ENCODE peak calls at places on chromosome 6, in ten cellular contexts. One of them, this sample, is unnamed.
A peak's percentile ranks its signal among the peaks of the same experiment; 100 is the strongest.

GRCh38 chr6:9543649-9544048 is 871.2 kb downstream of the TFAP2A start:
- DNase-seq in PC-3: no peak
- DNase-seq in endothelial cell: no peak
- DNase-seq in neural progenitor cell: no peak
- DNase-seq in ovary: no peak
- DNase-seq in left lung: no peak
- DNase-seq in brain microvascular endothelial cell: no peak
- DNase-seq in AG09309: no peak
- DNase-seq in activated B cell treated with CpG ODN at 0.5 μM for 24 hours: no peak
- DNase-seq in MM.1S: no peak
- DNase-seq in this sample: no peak

GRCh38 chr6:117908246-117909107 is 1.4 kb downstream of the SLC35F1 start:
- DNase-seq in left lung: peak; percentile 73
- DNase-seq in ovary: no peak
- DNase-seq in endothelial cell: peak; percentile 12
- DNase-seq in brain microvascular endothelial cell: no peak
- DNase-seq in activated B cell treated with CpG ODN at 0.5 μM for 24 hours: no peak
- DNase-seq in PC-3: no peak
- DNase-seq in neural progenitor cell: peak; percentile 52
- DNase-seq in MM.1S: no peak
- DNase-seq in AG09309: no peak
- DNase-seq in this sample: no peak

GRCh38 chr6:37838209-37838921 is 18.8 kb downstream of the ZFAND3 start:
- DNase-seq in ovary: no peak
- DNase-seq in brain microvascular endothelial cell: no peak
- DNase-seq in activated B cell treated with CpG ODN at 0.5 μM for 24 hours: no peak
- DNase-seq in MM.1S: no peak
- DNase-seq in AG09309: no peak
- DNase-seq in PC-3: no peak
- DNase-seq in neural progenitor cell: no peak
- DNase-seq in left lung: no peak
- DNase-seq in endothelial cell: no peak
- DNase-seq in this sample: no peak

GRCh38 chr6:139547082-139547776 is 172.8 kb upstream of the CITED2 start:
- DNase-seq in MM.1S: no peak
- DNase-seq in AG09309: no peak
- DNase-seq in ovary: no peak
- DNase-seq in left lung: no peak
- DNase-seq in endothelial cell: no peak
- DNase-seq in neural progenitor cell: no peak
- DNase-seq in activated B cell treated with CpG ODN at 0.5 μM for 24 hours: no peak
- DNase-seq in PC-3: no peak
- DNase-seq in brain microvascular endothelial cell: no peak
- DNase-seq in this sample: no peak

GRCh38 chr6:52595000-52595795 is 18.3 kb upstream of the TRAM2 start:
- DNase-seq in PC-3: peak; percentile 9
- DNase-seq in left lung: no peak
- DNase-seq in ovary: peak; percentile 59
- DNase-seq in brain microvascular endothelial cell: peak; percentile 94
- DNase-seq in AG09309: no peak
- DNase-seq in neural progenitor cell: peak; percentile 64
- DNase-seq in MM.1S: no peak
- DNase-seq in endothelial cell: no peak
- DNase-seq in activated B cell treated with CpG ODN at 0.5 μM for 24 hours: no peak
- DNase-seq in this sample: no peak

GRCh38 chr6:137363805-137364138 is 130.4 kb downstream of the OLIG3 start:
- DNase-seq in endothelial cell: no peak
- DNase-seq in left lung: no peak
- DNase-seq in AG09309: no peak
- DNase-seq in ovary: no peak
- DNase-seq in neural progenitor cell: no peak
- DNase-seq in activated B cell treated with CpG ODN at 0.5 μM for 24 hours: no peak
- DNase-seq in MM.1S: peak; percentile 64
- DNase-seq in brain microvascular endothelial cell: peak; percentile 11
- DNase-seq in PC-3: no peak
- DNase-seq in this sample: no peak

GRCh38 chr6:53043626-53044025 is 21.6 kb upstream of the FBXO9 start:
- DNase-seq in left lung: no peak
- DNase-seq in PC-3: peak; percentile 74
- DNase-seq in AG09309: no peak
- DNase-seq in brain microvascular endothelial cell: no peak
- DNase-seq in MM.1S: no peak
- DNase-seq in activated B cell treated with CpG ODN at 0.5 μM for 24 hours: no peak
- DNase-seq in endothelial cell: no peak
- DNase-seq in neural progenitor cell: peak; percentile 24
- DNase-seq in ovary: no peak
- DNase-seq in this sample: no peak

GRCh38 chr6:47303861-47304260 is 5.8 kb downstream of the TNFRSF21 start:
- DNase-seq in endothelial cell: no peak
- DNase-seq in AG09309: no peak
- DNase-seq in MM.1S: no peak
- DNase-seq in neural progenitor cell: no peak
- DNase-seq in ovary: no peak
- DNase-seq in PC-3: no peak
- DNase-seq in brain microvascular endothelial cell: no peak
- DNase-seq in left lung: no peak
- DNase-seq in activated B cell treated with CpG ODN at 0.5 μM for 24 hours: no peak
- DNase-seq in this sample: no peak

GRCh38 chr6:105015482-105015881 is 58.6 kb downstream of the LIN28B start:
- DNase-seq in endothelial cell: no peak
- DNase-seq in MM.1S: no peak
- DNase-seq in brain microvascular endothelial cell: no peak
- DNase-seq in AG09309: peak; percentile 46
- DNase-seq in neural progenitor cell: no peak
- DNase-seq in PC-3: peak; percentile 15
- DNase-seq in ovary: no peak
- DNase-seq in left lung: no peak
- DNase-seq in activated B cell treated with CpG ODN at 0.5 μM for 24 hours: no peak
- DNase-seq in this sample: no peak

GRCh38 chr6:63272397-63272796 is 47.4 kb downstream of the LGSN start:
- DNase-seq in activated B cell treated with CpG ODN at 0.5 μM for 24 hours: no peak
- DNase-seq in left lung: no peak
- DNase-seq in neural progenitor cell: peak; percentile 46
- DNase-seq in endothelial cell: no peak
- DNase-seq in PC-3: peak; percentile 48
- DNase-seq in brain microvascular endothelial cell: no peak
- DNase-seq in AG09309: no peak
- DNase-seq in ovary: no peak
- DNase-seq in MM.1S: peak; percentile 56
- DNase-seq in this sample: no peak
- TF ChIP-seq CTCF in activated B cell treated with CpG ODN at 0.5 μM for 24 hours: no peak
- TF ChIP-seq CTCF in left lung: no peak
- TF ChIP-seq CTCF in neural progenitor cell: peak; percentile 71
- TF ChIP-seq CTCF in endothelial cell: no peak
- TF ChIP-seq CTCF in PC-3: peak; percentile 58
- TF ChIP-seq CTCF in brain microvascular endothelial cell: no peak
- TF ChIP-seq CTCF in AG09309: peak; percentile 13
- TF ChIP-seq CTCF in ovary: no peak
- TF ChIP-seq CTCF in MM.1S: peak; percentile 45
- TF ChIP-seq CTCF in this sample: no peak

DNA sequence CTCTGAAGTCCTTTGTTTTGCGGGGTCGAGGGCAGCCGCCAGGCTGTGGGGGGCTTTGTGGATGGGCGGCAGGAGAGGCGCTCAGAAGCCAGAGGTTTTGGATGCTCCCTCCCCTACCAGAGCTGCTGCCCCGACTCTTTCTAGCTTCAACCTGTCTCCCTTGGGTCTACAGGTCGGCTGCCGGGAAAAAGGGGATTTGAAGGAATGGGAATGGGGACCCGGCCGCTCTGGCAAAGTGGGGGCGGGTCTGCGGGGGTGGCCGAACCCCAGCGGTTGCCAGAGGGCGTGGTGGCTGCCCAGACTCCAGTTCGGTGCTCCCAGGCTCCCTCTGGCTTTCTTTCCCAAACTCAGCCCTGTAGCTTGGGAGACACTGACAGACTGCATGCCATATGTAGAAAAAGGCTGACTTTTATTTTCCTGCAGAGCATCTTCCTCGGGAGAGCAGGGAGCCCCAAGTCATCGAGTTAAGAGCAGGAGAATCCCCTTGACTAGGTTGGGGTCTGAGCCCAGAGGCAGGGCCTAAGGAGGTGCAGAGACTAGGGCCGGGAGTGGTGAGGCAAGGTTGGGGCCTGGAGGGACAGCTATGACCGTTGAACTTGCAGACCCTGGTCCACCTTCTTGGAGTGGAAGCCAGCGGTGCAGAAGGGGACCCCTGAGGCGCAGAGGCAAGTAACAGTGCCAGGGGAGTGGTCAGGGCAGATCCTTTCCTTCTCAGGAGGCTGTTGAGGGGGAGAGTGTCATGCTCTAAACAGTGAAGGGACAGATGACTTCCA is 1.4 kb upstream of the PPP1R18 start:
- DNase-seq in MM.1S: no peak
- DNase-seq in AG09309: no peak
- DNase-seq in neural progenitor cell: no peak
- DNase-seq in PC-3: peak; percentile 39
- DNase-seq in activated B cell treated with CpG ODN at 0.5 μM for 24 hours: no peak
- DNase-seq in ovary: peak; percentile 69
- DNase-seq in left lung: no peak
- DNase-seq in brain microvascular endothelial cell: no peak
- DNase-seq in endothelial cell: peak; percentile 21
- DNase-seq in this sample: no peak
- TF ChIP-seq CTCF in MM.1S: no peak
- TF ChIP-seq CTCF in AG09309: peak; percentile 46
- TF ChIP-seq CTCF in neural progenitor cell: peak; percentile 8
- TF ChIP-seq CTCF in PC-3: peak; percentile 30
- TF ChIP-seq CTCF in activated B cell treated with CpG ODN at 0.5 μM for 24 hours: no peak
- TF ChIP-seq CTCF in ovary: peak; percentile 20
- TF ChIP-seq CTCF in left lung: no peak
- TF ChIP-seq CTCF in brain microvascular endothelial cell: peak; percentile 40
- TF ChIP-seq CTCF in endothelial cell: no peak
- TF ChIP-seq CTCF in this sample: no peak

DNA sequence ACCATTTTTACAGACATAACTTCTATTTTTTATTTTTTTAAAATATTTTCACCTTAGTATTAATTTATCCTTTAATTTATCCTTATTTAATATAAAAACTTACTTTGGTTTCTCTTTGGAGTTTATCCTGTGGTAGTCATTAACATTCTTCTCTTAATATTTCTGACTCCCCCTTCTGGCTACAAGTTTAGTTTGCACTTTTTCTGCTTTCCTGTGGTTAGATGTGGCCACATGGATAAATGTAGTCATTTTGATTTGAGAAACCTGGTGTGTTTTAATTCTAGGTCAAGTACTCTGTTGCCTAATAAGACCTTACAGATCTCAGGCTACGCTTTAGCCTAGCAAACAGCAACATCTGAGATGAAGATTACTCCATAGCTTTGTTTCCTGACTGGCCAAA is 1187.5 kb downstream of the HACE1 start:
- DNase-seq in left lung: no peak
- DNase-seq in PC-3: peak; percentile 49
- DNase-seq in neural progenitor cell: peak; percentile 13
- DNase-seq in brain microvascular endothelial cell: peak; percentile 3
- DNase-seq in activated B cell treated with CpG ODN at 0.5 μM for 24 hours: no peak
- DNase-seq in AG09309: no peak
- DNase-seq in MM.1S: peak; percentile 27
- DNase-seq in ovary: no peak
- DNase-seq in endothelial cell: no peak
- DNase-seq in this sample: no peak
- TF ChIP-seq CTCF in left lung: no peak
- TF ChIP-seq CTCF in PC-3: peak; percentile 37
- TF ChIP-seq CTCF in neural progenitor cell: peak; percentile 41
- TF ChIP-seq CTCF in brain microvascular endothelial cell: peak; percentile 10
- TF ChIP-seq CTCF in activated B cell treated with CpG ODN at 0.5 μM for 24 hours: no peak
- TF ChIP-seq CTCF in AG09309: no peak
- TF ChIP-seq CTCF in MM.1S: peak; percentile 11
- TF ChIP-seq CTCF in ovary: no peak
- TF ChIP-seq CTCF in endothelial cell: peak; percentile 35
- TF ChIP-seq CTCF in this sample: no peak

DNA sequence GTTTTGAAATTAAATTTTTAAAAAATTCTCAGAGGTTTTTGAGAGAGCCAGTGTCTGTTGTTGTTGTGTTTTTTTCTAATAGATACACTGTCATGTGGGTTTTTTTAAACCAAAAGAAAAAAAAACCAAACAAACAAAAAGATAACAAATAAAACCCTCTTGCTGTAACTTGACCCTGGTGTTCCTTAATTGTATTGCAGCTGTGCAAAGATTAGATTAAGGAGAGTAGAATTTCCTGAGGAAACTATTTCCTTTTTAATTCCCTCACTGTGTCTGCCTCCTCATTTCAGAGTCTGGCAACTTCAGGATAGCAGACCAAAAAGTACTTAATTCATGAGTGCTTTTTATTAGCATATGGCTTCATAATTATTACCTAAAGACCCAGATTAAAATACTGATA is 281.9 kb downstream of the EPM2A start:
- DNase-seq in brain microvascular endothelial cell: no peak
- DNase-seq in left lung: no peak
- DNase-seq in neural progenitor cell: peak; percentile 3
- DNase-seq in ovary: no peak
- DNase-seq in MM.1S: no peak
- DNase-seq in PC-3: no peak
- DNase-seq in endothelial cell: no peak
- DNase-seq in AG09309: no peak
- DNase-seq in activated B cell treated with CpG ODN at 0.5 μM for 24 hours: no peak
- DNase-seq in this sample: no peak
- TF ChIP-seq CTCF in brain microvascular endothelial cell: no peak
- TF ChIP-seq CTCF in left lung: no peak
- TF ChIP-seq CTCF in neural progenitor cell: peak; percentile 49
- TF ChIP-seq CTCF in ovary: no peak
- TF ChIP-seq CTCF in MM.1S: no peak
- TF ChIP-seq CTCF in PC-3: peak; percentile 18
- TF ChIP-seq CTCF in endothelial cell: peak; percentile 79
- TF ChIP-seq CTCF in AG09309: no peak
- TF ChIP-seq CTCF in activated B cell treated with CpG ODN at 0.5 μM for 24 hours: no peak
- TF ChIP-seq CTCF in this sample: no peak

GRCh38 chr6:19028201-19028600 is 641.1 kb downstream of the RNF144B start:
- DNase-seq in endothelial cell: no peak
- DNase-seq in PC-3: no peak
- DNase-seq in neural progenitor cell: no peak
- DNase-seq in AG09309: no peak
- DNase-seq in brain microvascular endothelial cell: no peak
- DNase-seq in left lung: no peak
- DNase-seq in ovary: no peak
- DNase-seq in MM.1S: no peak
- DNase-seq in activated B cell treated with CpG ODN at 0.5 μM for 24 hours: no peak
- DNase-seq in this sample: no peak

GRCh38 chr6:19024737-19025136 is 637.6 kb downstream of the RNF144B start:
- DNase-seq in PC-3: peak; percentile 81
- DNase-seq in left lung: no peak
- DNase-seq in activated B cell treated with CpG ODN at 0.5 μM for 24 hours: no peak
- DNase-seq in MM.1S: no peak
- DNase-seq in brain microvascular endothelial cell: peak; percentile 72
- DNase-seq in endothelial cell: peak; percentile 52
- DNase-seq in AG09309: no peak
- DNase-seq in ovary: no peak
- DNase-seq in neural progenitor cell: peak; percentile 75
- DNase-seq in this sample: no peak
- TF ChIP-seq CTCF in PC-3: peak; percentile 85
- TF ChIP-seq CTCF in left lung: peak; percentile 50
- TF ChIP-seq CTCF in activated B cell treated with CpG ODN at 0.5 μM for 24 hours: no peak
- TF ChIP-seq CTCF in MM.1S: peak; percentile 13
- TF ChIP-seq CTCF in brain microvascular endothelial cell: peak; percentile 79
- TF ChIP-seq CTCF in endothelial cell: peak; percentile 42
- TF ChIP-seq CTCF in AG09309: peak; percentile 59
- TF ChIP-seq CTCF in ovary: no peak
- TF ChIP-seq CTCF in neural progenitor cell: peak; percentile 73
- TF ChIP-seq CTCF in this sample: no peak

GRCh38 chr6:55543633-55544309 is 35.2 kb downstream of the HMGCLL1 start:
- DNase-seq in activated B cell treated with CpG ODN at 0.5 μM for 24 hours: no peak
- DNase-seq in MM.1S: no peak
- DNase-seq in left lung: no peak
- DNase-seq in neural progenitor cell: peak; percentile 33
- DNase-seq in PC-3: peak; percentile 33
- DNase-seq in endothelial cell: no peak
- DNase-seq in AG09309: no peak
- DNase-seq in ovary: no peak
- DNase-seq in brain microvascular endothelial cell: no peak
- DNase-seq in this sample: no peak
- TF ChIP-seq CTCF in activated B cell treated with CpG ODN at 0.5 μM for 24 hours: no peak
- TF ChIP-seq CTCF in MM.1S: no peak
- TF ChIP-seq CTCF in left lung: no peak
- TF ChIP-seq CTCF in neural progenitor cell: peak; percentile 43
- TF ChIP-seq CTCF in PC-3: peak; percentile 50
- TF ChIP-seq CTCF in endothelial cell: peak; percentile 17
- TF ChIP-seq CTCF in AG09309: peak; percentile 9
- TF ChIP-seq CTCF in ovary: no peak
- TF ChIP-seq CTCF in brain microvascular endothelial cell: peak; percentile 18
- TF ChIP-seq CTCF in this sample: no peak